ENCODE peak calls at places on chromosome 12, in four cellular contexts. V is K562, H is A549, Y is HepG2. W is an unnamed sample.
A peak's percentile ranks its signal among the peaks of the same experiment; 100 is the strongest.

GRCh38 chr12:128823216-128823915 is 392 bp downstream of the SLC15A4 start:
- DNase-seq in H (peak; percentile 40), Y (peak; percentile 12), V (peak; percentile 45), W (no peak)

GRCh38 chr12:106957617-106958016 is 1.9 kb downstream of the TMEM263 start:
- DNase-seq in H (no peak), Y (no peak), V (no peak), W (no peak)

GRCh38 chr12:18383203-18383602 is 121.9 kb downstream of the PIK3C2G start:
- DNase-seq in H (peak; percentile 32), Y (peak; percentile 67), V (no peak), W (peak; percentile 89)

GRCh38 chr12:104448031-104448430 is 8.7 kb upstream of the CHST11 start:
- DNase-seq in V (no peak), H (no peak), Y (no peak), W (no peak)

GRCh38 chr12:108858399-108859074 is 1.2 kb upstream of the SSH1 start:
- DNase-seq in H (no peak), Y (no peak), V (no peak), W (no peak)

GRCh38 chr12:62774794-62775193 is 160.2 kb downstream of the PPM1H start:
- DNase-seq in H (no peak), V (no peak), Y (no peak), W (no peak)

GRCh38 chr12:57845478-57846284 is 848 bp downstream of the CTDSP2 start:
- DNase-seq in Y (peak; percentile 90), H (peak; percentile 55), V (peak; percentile 76), W (no peak)

GRCh38 chr12:122473543-122474323 is 27.0 kb downstream of the ZCCHC8 start:
- DNase-seq in V (peak; percentile 22), Y (no peak), H (no peak), W (peak; percentile 49)

GRCh38 chr12:121946313-121947025 is 28.1 kb downstream of the CFAP251 start:
- DNase-seq in H (no peak), Y (no peak), V (no peak), W (no peak)

GRCh38 chr12:124828264-124829007 is 35.2 kb downstream of the SCARB1 start:
- DNase-seq in V (no peak), H (peak; percentile 95), Y (peak; percentile 87), W (peak; percentile 13)

GRCh38 chr12:108630481-108631207 is 3.0 kb downstream of the SELPLG start:
- DNase-seq in H (no peak), V (no peak), Y (no peak), W (peak; percentile 77)

GRCh38 chr12:92466391-92467305 is 236.1 kb upstream of the PLEKHG7 start:
- DNase-seq in V (no peak), Y (no peak), H (no peak), W (peak; percentile 62)

GRCh38 chr12:81598205-81598604 is 160.9 kb downstream of the PPFIA2 start:
- DNase-seq in Y (no peak), H (no peak), V (no peak), W (no peak)

GRCh38 chr12:49198431-49199155 is 9.7 kb upstream of the TUBA1A start:
- DNase-seq in V (no peak), Y (no peak), H (no peak), W (peak; percentile 94)

GRCh38 chr12:94289551-94290312 is 141.4 kb downstream of the PLXNC1 start:
- DNase-seq in Y (no peak), H (no peak), V (no peak), W (peak; percentile 75)

GRCh38 chr12:442235-442884 is 17.4 kb upstream of the B4GALNT3 start:
- DNase-seq in V (peak; percentile 39), H (peak; percentile 66), Y (peak; percentile 36), W (peak; percentile 42)

GRCh38 chr12:117111386-117112267 is 12.4 kb upstream of the TESC start:
- DNase-seq in Y (no peak), V (no peak), H (no peak), W (no peak)

GRCh38 chr12:10363922-10364838 is 25.7 kb downstream of the KLRK1 start:
- DNase-seq in H (peak; percentile 28), Y (peak; percentile 18), V (peak; percentile 48), W (peak; percentile 41)
- TF ChIP-seq MAZ in H (no peak), Y (no peak), V (no peak), W (no peak)

GRCh38 chr12:120588371-120588770 is 7.2 kb upstream of the POP5 start:
- DNase-seq in V (no peak), Y (no peak), H (no peak), W (no peak)

GRCh38 chr12:120586860-120587259 is 5.7 kb upstream of the POP5 start:
- DNase-seq in V (no peak), Y (no peak), H (no peak), W (no peak)

GRCh38 chr12:120583478-120584030 is 2.4 kb upstream of the POP5 start:
- DNase-seq in Y (peak; percentile 54), H (peak; percentile 58), V (peak; percentile 82), W (peak; percentile 61)

GRCh38 chr12:120584343-120585149 is 3.3 kb upstream of the POP5 start:
- DNase-seq in Y (no peak), V (peak; percentile 74), H (peak; percentile 29), W (no peak)

DNA sequence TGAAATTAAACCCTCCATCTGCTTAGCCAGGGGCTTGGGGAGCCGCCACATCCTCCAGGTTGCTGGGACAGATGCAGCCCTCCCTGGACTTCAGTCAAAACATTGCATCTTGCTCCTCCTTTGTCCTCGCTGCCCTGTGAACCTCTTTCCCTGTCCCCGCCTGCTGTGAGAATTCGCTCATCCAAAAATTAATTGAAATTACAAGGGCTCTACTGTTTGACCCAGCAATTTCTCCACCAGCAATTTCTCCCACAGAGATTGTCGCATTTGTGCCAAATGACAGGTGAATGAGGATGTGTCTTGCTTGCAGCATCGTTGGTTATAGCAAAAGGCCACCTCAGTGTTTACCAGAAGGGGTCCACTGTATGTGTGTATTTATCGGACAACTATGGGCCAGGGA is 5.0 kb upstream of the POP5 start:
- DNase-seq in V (no peak), Y (no peak), H (no peak), W (no peak)
- TF ChIP-seq MAZ in V (no peak), Y (no peak), H (no peak), W (no peak)

GRCh38 chr12:65100140-65100539 is 21.0 kb downstream of the WIF1 start:
- DNase-seq in V (no peak), Y (peak; percentile 10), H (no peak), W (no peak)
- TF ChIP-seq MAZ in V (no peak), Y (no peak), H (no peak), W (no peak)

GRCh38 chr12:47995976-47996375 is 8.3 kb downstream of the COL2A1 start:
- DNase-seq in H (no peak), V (no peak), Y (no peak), W (peak; percentile 76)
- TF ChIP-seq MAZ in H (no peak), V (no peak), Y (no peak), W (no peak)

W was measured in IMR-90.